ENCODE peak calls at places on chromosomes 7 and 10, in ten cellular contexts. I is GM04504; K is HTR-8/SVneo; F is retina; O is left ventricle myocardium superior; L is activated T-cell treated with anti-CD3 and anti-CD28 coated beads for 1 hour; A is naive thymus-derived CD8-positive, alpha-beta T cell; M is HCEC 1CT; C is SK-MEL-5; Z is occipital lobe. B is an unnamed sample.

GRCh38 chr7:51430480-51431086 is 114.0 kb upstream of the COBL start:
- DNase-seq in K (peak; percentile 38), C (peak; percentile 80), O (no peak), I (peak; percentile 8), Z (peak; percentile 25), M (peak; percentile 1), L (peak; percentile 12), A (peak; percentile 49), F (peak; percentile 81), B (no peak)

GRCh38 chr7:148135106-148135505 is 455.5 kb upstream of the C7orf33 start:
- DNase-seq in O (no peak), L (no peak), I (no peak), M (peak; percentile 3), K (no peak), A (no peak), F (no peak), Z (no peak), C (no peak), B (no peak)

GRCh38 chr7:157653827-157654207 is 317.0 kb downstream of the DNAJB6 start:
- DNase-seq in M (no peak), O (no peak), C (no peak), A (no peak), K (no peak), Z (no peak), I (no peak), F (no peak), L (no peak), B (no peak)

GRCh38 chr10:60189861-60190475 is 199.7 kb downstream of the ANK3 start:
- DNase-seq in K (no peak), Z (no peak), C (no peak), L (no peak), A (no peak), F (no peak), O (no peak), I (no peak), M (no peak), B (no peak)

GRCh38 chr7:23246540-23246939 is at the start of gene GPNMB:
- DNase-seq in F (no peak), A (no peak), O (no peak), I (peak; percentile 86), M (peak; percentile 64), Z (no peak), C (peak; percentile 98), K (peak; percentile 56), L (no peak), B (peak; percentile 89)

GRCh38 chr10:96370575-96371157 is 11.9 kb upstream of the OPALIN start:
- DNase-seq in K (peak; percentile 77), C (peak; percentile 62), M (peak; percentile 13), L (peak; percentile 25), Z (peak; percentile 33), F (peak; percentile 82), O (no peak), I (no peak), A (peak; percentile 52), B (no peak)

GRCh38 chr7:115585015-115585655 is 445.4 kb downstream of the TFEC start:
- DNase-seq in O (no peak), K (no peak), Z (no peak), L (no peak), F (no peak), C (no peak), A (no peak), I (no peak), M (no peak), B (no peak)

GRCh38 chr10:130767116-130767730 is 544.3 kb downstream of the TCERG1L start:
- DNase-seq in C (no peak), M (no peak), Z (no peak), A (no peak), I (no peak), O (no peak), F (no peak), L (no peak), K (no peak), B (no peak)

GRCh38 chr10:69974551-69975155 is 78.0 kb upstream of the MACROH2A2 start:
- DNase-seq in L (no peak), Z (no peak), I (peak; percentile 60), F (no peak), C (no peak), M (peak; percentile 86), O (no peak), K (no peak), A (no peak), B (peak; percentile 81)

GRCh38 chr10:75019360-75019759 is 92.1 kb upstream of the SAMD8 start:
- DNase-seq in M (peak; percentile 15), L (no peak), F (peak; percentile 36), K (peak; percentile 26), O (no peak), I (peak; percentile 6), A (peak; percentile 43), C (peak; percentile 56), Z (no peak), B (no peak)

GRCh38 chr7:43198599-43199090 is 86.2 kb downstream of the HECW1 start:
- DNase-seq in F (no peak), C (no peak), I (no peak), O (no peak), L (no peak), M (no peak), Z (no peak), K (no peak), A (no peak), B (no peak)

GRCh38 chr7:50577569-50577968 is 12.4 kb upstream of the DDC start:
- DNase-seq in L (no peak), O (no peak), F (no peak), K (no peak), Z (no peak), I (no peak), M (no peak), A (no peak), C (no peak), B (no peak)

GRCh38 chr7:152854386-152854785 is 94.8 kb downstream of the ACTR3B start:
- DNase-seq in A (no peak), L (no peak), O (no peak), Z (no peak), M (no peak), K (no peak), I (no peak), F (no peak), C (no peak), B (no peak)

GRCh38 chr7:123846217-123846891 is 1.4 kb downstream of the HYAL4 start:
- DNase-seq in C (no peak), I (no peak), Z (no peak), F (no peak), L (no peak), M (no peak), O (no peak), K (no peak), A (no peak), B (no peak)

GRCh38 chr10:131024259-131025131 is 287.0 kb downstream of the TCERG1L start:
- DNase-seq in Z (no peak), A (no peak), F (no peak), C (no peak), K (no peak), O (no peak), I (no peak), L (no peak), M (no peak), B (no peak)

GRCh38 chr10:767211-767610 is 77.7 kb upstream of the DIP2C start:
- DNase-seq in O (no peak), A (no peak), M (no peak), Z (no peak), I (no peak), F (no peak), K (no peak), L (no peak), C (no peak), B (no peak)

GRCh38 chr10:104368406-104368805 is 14.8 kb downstream of the CFAP58 start:
- DNase-seq in L (no peak), M (no peak), K (no peak), Z (no peak), C (no peak), I (no peak), A (no peak), O (no peak), F (no peak), B (no peak)

GRCh38 chr7:2632717-2633537 is 1.1 kb downstream of the TTYH3 start:
- DNase-seq in Z (no peak), C (peak; percentile 87), F (no peak), K (peak; percentile 85), M (peak; percentile 23), I (no peak), O (peak; percentile 79), A (peak; percentile 50), L (no peak), B (no peak)

GRCh38 chr10:22339761-22340361 is 5.4 kb upstream of the SPAG6 start:
- DNase-seq in F (no peak), C (peak; percentile 90), I (no peak), A (no peak), O (no peak), M (no peak), K (no peak), L (no peak), Z (no peak), B (no peak)

GRCh38 chr7:137440434-137440830 is 96.9 kb upstream of the PTN start:
- DNase-seq in K (no peak), I (no peak), M (no peak), O (no peak), F (no peak), L (no peak), C (peak; percentile 78), Z (no peak), A (no peak), B (no peak)

GRCh38 chr10:14658331-14659122 is 116.2 kb downstream of the FAM107B start:
- DNase-seq in I (no peak), O (no peak), M (peak; percentile 84), K (no peak), Z (no peak), L (no peak), A (no peak), F (no peak), C (peak; percentile 75), B (peak; percentile 65)

GRCh38 chr10:80319725-80320290 is 30.4 kb upstream of the MAT1A start:
- DNase-seq in M (no peak), Z (no peak), C (no peak), F (no peak), L (no peak), A (no peak), K (no peak), O (no peak), I (no peak), B (no peak)

GRCh38 chr7:147053761-147054160 is 937.2 kb downstream of the CNTNAP2 start:
- DNase-seq in O (no peak), I (no peak), F (no peak), M (no peak), L (no peak), A (no peak), K (no peak), C (no peak), Z (no peak), B (no peak)

GRCh38 chr7:1537631-1538412 is 7.3 kb downstream of the MAFK start:
- DNase-seq in L (no peak), M (peak; percentile 89), F (peak; percentile 91), K (peak; percentile 99), I (peak; percentile 62), A (no peak), Z (peak; percentile 69), C (no peak), O (peak; percentile 92), B (peak; percentile 82)

GRCh38 chr10:21372651-21373410 is 152.7 kb downstream of the SKIDA1 start:
- DNase-seq in Z (no peak), I (peak; percentile 82), A (peak; percentile 60), F (no peak), O (no peak), L (no peak), K (peak; percentile 70), M (peak; percentile 87), C (peak; percentile 83), B (peak; percentile 53)

B was measured in amniotic stem cell.